ENCODE peak calls at places on chromosomes 16 and 17, in seven cellular contexts. R is spleen, H is ovary, L is IMR-90, O is right lobe of liver, Z is Peyer's patch, T is tibial nerve. W is an unnamed sample. For H3K4me1, the result is how much of the 10 kb centered on the place peaks cover.

GRCh38 chr16:12231666-12232065 is 255.1 kb downstream of the SNX29 start:
- DNase-seq in R (no peak), H (no peak), L (peak), O (no peak), Z (no peak), T (no peak), W (no peak)

GRCh38 chr17:39174907-39175694 is 9.1 kb upstream of the ARL5C start:
- DNase-seq in R (peak), H (peak), L (peak), O (no peak), Z (peak), T (peak), W (peak)

GRCh38 chr16:31064882-31065461 is 9.1 kb downstream of the ZNF668 start:
- DNase-seq in R (no peak), H (no peak), L (peak), O (no peak), Z (no peak), T (peak), W (no peak)

GRCh38 chr16:81940781-81941560 is 70.3 kb downstream of the SDR42E1 start:
- DNase-seq in R (no peak), H (no peak), L (peak), O (no peak), Z (no peak), T (no peak), W (no peak)

GRCh38 chr17:40666366-40666765 is 1.4 kb upstream of the KRT222 start:
- DNase-seq in R (no peak), H (no peak), L (no peak), O (no peak), Z (no peak), T (no peak), W (no peak)

GRCh38 chr17:2122641-2123302 is 67.9 kb downstream of the HIC1 start:
- DNase-seq in R (peak), H (peak), L (peak), O (peak), Z (no peak), T (no peak), W (peak)

GRCh38 chr17:39225974-39226683 is 384 bp upstream of the STAC2 start:
- DNase-seq in R (no peak), H (peak), L (peak), O (no peak), Z (peak), T (no peak), W (peak)

GRCh38 chr17:8144401-8145295 is 7.6 kb downstream of the PER1 start:
- DNase-seq in R (no peak), H (peak), L (no peak), O (no peak), Z (no peak), T (no peak), W (no peak)

GRCh38 chr16:29645699-29646187 is 17.3 kb upstream of the SPN start:
- DNase-seq in R (no peak), H (no peak), L (no peak), O (no peak), Z (no peak), T (no peak), W (no peak)

GRCh38 chr17:76943202-76943601 is 75.0 kb downstream of the MGAT5B start:
- DNase-seq in R (no peak), H (no peak), L (no peak), O (no peak), Z (no peak), T (no peak), W (no peak)

GRCh38 chr16:25126820-25127232 is 15.3 kb downstream of the LCMT1 start:
- DNase-seq in R (no peak), H (no peak), L (peak), O (no peak), Z (no peak), T (no peak), W (peak)

GRCh38 chr16:67357561-67357960 is 30.9 kb downstream of the LRRC36 start:
- DNase-seq in R (no peak), H (no peak), L (no peak), O (no peak), Z (no peak), T (no peak), W (no peak)

GRCh38 chr17:45371414-45372324 is 54.8 kb upstream of the MAP3K14 start:
- DNase-seq in R (peak), H (peak), L (peak), O (peak), Z (no peak), T (peak), W (peak)

GRCh38 chr16:73047536-73048291 is at the start of gene ZFHX3:
- DNase-seq in R (peak), H (peak), L (peak), O (peak), Z (peak), T (peak), W (peak)

GRCh38 chr17:72270530-72270929 is 149.7 kb downstream of the SOX9 start:
- DNase-seq in R (no peak), H (no peak), L (peak), O (no peak), Z (no peak), T (peak), W (no peak)

GRCh38 chr17:32266389-32267269 is 997 bp downstream of the RHBDL3 start:
- DNase-seq in R (peak), H (peak), L (no peak), O (no peak), Z (no peak), T (no peak), W (no peak)

GRCh38 chr17:28384281-28385036 is 13.0 kb downstream of the SARM1 start:
- DNase-seq in R (peak), H (no peak), L (no peak), O (peak), Z (peak), T (no peak), W (peak)

GRCh38 chr16:80948886-80949502 is 57.7 kb downstream of the CMC2 start:
- DNase-seq in R (peak), H (no peak), L (peak), O (no peak), Z (no peak), T (no peak), W (peak)

GRCh38 chr16:50467943-50468748 is 80.0 kb upstream of the NKD1 start:
- DNase-seq in R (no peak), H (peak), L (no peak), O (peak), Z (no peak), T (no peak), W (peak)

GRCh38 chr17:4573115-4573514 is 11.2 kb upstream of the SMTNL2 start:
- DNase-seq in R (no peak), H (no peak), L (no peak), O (no peak), Z (no peak), T (no peak), W (no peak)

GRCh38 chr17:45425125-45425983 is 7.3 kb downstream of the ARHGAP27 start:
- DNase-seq in R (peak), H (no peak), L (peak), O (peak), Z (no peak), T (no peak), W (peak)

GRCh38 chr17:7043544-7044268 is at the start of gene SLC16A11:
- DNase-seq in R (peak), H (peak), L (peak), O (peak), Z (peak), T (no peak), W (peak)

GRCh38 chr17:53058031-53058430 is 764.7 kb upstream of the KIF2B start:
- DNase-seq in R (no peak), H (no peak), L (no peak), O (no peak), Z (no peak), T (no peak), W (no peak)

GRCh38 chr17:16909472-16909871 is 62.4 kb downstream of the TNFRSF13B start:
- DNase-seq in R (peak), H (no peak), L (no peak), O (no peak), Z (no peak), T (no peak), W (no peak)

GRCh38 chr16:11067697-11068141 is 123.4 kb downstream of the CLEC16A start:
- DNase-seq in R (no peak), H (no peak), L (no peak), O (peak), Z (no peak), T (no peak), W (no peak)

GRCh38 chr17:64202683-64203430 is 60.2 kb downstream of the TEX2 start:
- DNase-seq in R (no peak), H (no peak), L (peak), O (peak), Z (no peak), T (no peak), W (no peak)

GRCh38 chr17:40309031-40309937 is at the start of gene RARA:
- DNase-seq in R (peak), H (peak), L (no peak), O (peak), Z (no peak), T (peak), W (peak)

GRCh38 chr17:9206989-9207317 is 185.6 kb downstream of the NTN1 start:
- DNase-seq in R (peak), H (no peak), L (no peak), O (peak), Z (no peak), T (no peak), W (peak)

GRCh38 chr17:56629450-56630187 is 36.1 kb downstream of the NOG start:
- DNase-seq in R (no peak), H (no peak), L (peak), O (no peak), Z (no peak), T (no peak), W (no peak)

GRCh38 chr17:82090549-82091263 is 7.3 kb downstream of the FASN start:
- DNase-seq in R (no peak), H (no peak), L (no peak), O (no peak), Z (no peak), T (no peak), W (no peak)

GRCh38 chr16:11085025-11085485 is 140.7 kb downstream of the CLEC16A start:
- DNase-seq in R (no peak), H (no peak), L (peak), O (no peak), Z (no peak), T (no peak), W (no peak)

DNA sequence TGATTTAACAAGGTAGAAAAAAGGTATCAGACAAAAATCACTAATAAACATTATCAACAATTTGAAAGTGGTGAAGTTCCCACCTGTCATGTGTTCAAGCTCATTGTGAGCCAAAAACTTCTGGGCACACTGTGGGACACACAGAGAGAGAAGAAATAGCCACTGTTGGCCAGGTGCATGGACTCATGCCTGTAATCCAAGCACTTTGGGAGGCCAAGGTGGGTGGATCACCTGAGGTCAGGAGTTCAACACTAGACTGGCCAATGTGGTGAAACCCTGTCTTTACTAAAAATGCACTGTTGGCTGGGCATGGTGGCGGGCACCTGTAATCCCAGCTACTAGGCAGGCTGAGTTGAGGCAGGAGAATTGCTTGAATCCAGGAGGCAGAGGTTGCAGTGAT is 167.4 kb downstream of the TOX3 start:
- DNase-seq in R (no peak), H (no peak), L (no peak), O (peak), Z (no peak), T (no peak), W (no peak)
- H3K4me3 ChIP-seq in R (no peak), H (no peak), L (no peak), O (no peak), Z (no peak), T (no peak), W (no peak)

DNA sequence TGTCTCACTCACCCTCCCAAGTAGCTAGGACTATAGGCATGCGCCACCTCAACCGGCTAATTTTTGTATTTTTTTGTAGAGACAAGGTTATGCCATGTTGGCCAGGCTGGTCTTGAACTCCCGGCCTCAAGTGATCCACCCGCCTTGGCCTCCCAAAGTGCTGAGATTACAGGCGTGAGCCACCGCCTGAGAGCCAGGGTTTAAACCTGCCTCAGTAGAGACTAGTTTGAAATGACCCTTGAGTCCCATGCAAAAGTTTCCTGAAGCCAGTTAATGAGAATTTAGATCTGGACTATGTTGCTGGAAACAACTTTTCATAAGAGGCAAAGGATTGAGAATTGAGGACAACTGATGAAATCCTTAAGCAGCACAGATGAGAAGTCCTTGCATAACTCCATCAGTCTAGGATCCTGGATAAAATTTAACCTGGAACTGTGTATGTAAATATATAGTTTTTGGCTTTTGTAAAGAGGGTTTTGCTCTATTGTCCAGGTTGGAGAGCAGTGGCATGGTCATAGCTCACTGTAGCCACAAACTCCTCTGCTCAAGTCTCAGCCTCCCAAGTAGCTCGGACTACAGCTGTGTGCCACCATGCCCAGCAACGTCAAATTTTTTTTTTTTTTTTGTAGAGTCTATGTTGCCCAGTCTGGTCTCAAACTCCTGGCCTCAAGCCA is 43.2 kb downstream of the CYB5B start:
- DNase-seq in R (no peak), H (no peak), L (no peak), O (no peak), Z (no peak), T (no peak), W (no peak)
- H3K4me1 ChIP-seq in R (under half), H (under half), L (under half), O (under half), Z (under half), T (under half), W (under half)

GRCh38 chr17:44355310-44355640 is 8.4 kb downstream of the FAM171A2 start:
- DNase-seq in R (no peak), H (no peak), L (no peak), O (no peak), Z (no peak), T (no peak), W (no peak)

GRCh38 chr17:44354582-44355309 is 8.9 kb downstream of the FAM171A2 start:
- DNase-seq in R (peak), H (no peak), L (no peak), O (no peak), Z (peak), T (no peak), W (peak)

GRCh38 chr17:44351961-44352921 is 7.1 kb downstream of the GRN start:
- DNase-seq in R (no peak), H (no peak), L (no peak), O (no peak), Z (no peak), T (no peak), W (no peak)

GRCh38 chr17:44352922-44353655 is 8.0 kb downstream of the GRN start:
- DNase-seq in R (no peak), H (no peak), L (no peak), O (no peak), Z (no peak), T (no peak), W (no peak)

GRCh38 chr17:44353656-44354331 is 8.7 kb downstream of the GRN start:
- DNase-seq in R (peak), H (no peak), L (no peak), O (no peak), Z (no peak), T (no peak), W (peak)
- TF ChIP-seq POLR2A in R (no peak), H (no peak), L (no peak), O (no peak), Z (no peak), T (no peak), W (no peak)

DNA sequence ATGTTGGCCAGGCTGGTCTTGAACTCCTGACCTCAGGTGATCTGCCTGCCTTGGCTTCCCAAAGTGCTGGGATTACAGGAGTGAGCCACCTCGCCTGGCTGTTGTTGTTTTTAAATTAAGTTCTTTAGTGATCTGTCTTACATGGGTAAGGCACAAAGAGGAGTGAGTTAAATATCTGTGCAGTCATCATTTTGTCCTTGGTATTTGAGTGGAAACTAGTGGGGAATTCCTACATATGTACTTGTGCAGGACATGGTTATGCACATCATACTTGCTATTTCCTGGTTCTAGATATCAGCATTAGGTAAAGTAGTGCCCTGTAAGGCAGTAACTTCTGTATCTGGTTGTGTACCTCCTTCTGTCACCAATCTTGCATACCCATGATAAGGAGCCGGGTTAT is 3.7 kb downstream of the KPNB1 start:
- DNase-seq in R (no peak), H (no peak), L (no peak), O (no peak), Z (no peak), T (no peak), W (no peak)
- H3K4me3 ChIP-seq in R (no peak), H (no peak), L (no peak), O (no peak), Z (no peak), T (no peak), W (no peak)

GRCh38 chr16:17949713-17950112 is 386.8 kb downstream of the NPIPA8 start:
- DNase-seq in R (no peak), H (no peak), L (no peak), O (no peak), Z (no peak), T (no peak), W (no peak)

GRCh38 chr16:17947165-17947564 is 389.4 kb downstream of the NPIPA8 start:
- DNase-seq in R (no peak), H (no peak), L (no peak), O (peak), Z (no peak), T (no peak), W (no peak)

GRCh38 chr16:17945080-17945601 is 391.4 kb downstream of the NPIPA8 start:
- DNase-seq in R (no peak), H (no peak), L (no peak), O (no peak), Z (no peak), T (no peak), W (no peak)

GRCh38 chr16:17944345-17944744 is 392.2 kb downstream of the NPIPA8 start:
- DNase-seq in R (no peak), H (no peak), L (no peak), O (no peak), Z (no peak), T (no peak), W (no peak)

GRCh38 chr16:17947637-17948036 is 388.9 kb downstream of the NPIPA8 start:
- DNase-seq in R (no peak), H (no peak), L (no peak), O (no peak), Z (no peak), T (no peak), W (no peak)
- H3K4me1 ChIP-seq in R (under half), H (under half), L (under half), O (under half), Z (under half), T (under half), W (under half)

GRCh38 chr16:8864480-8864879 is 4.3 kb downstream of the CARHSP1 start:
- DNase-seq in R (no peak), H (no peak), L (no peak), O (no peak), Z (no peak), T (no peak), W (no peak)

GRCh38 chr16:8861563-8862308 is 7.1 kb downstream of the CARHSP1 start:
- DNase-seq in R (no peak), H (no peak), L (no peak), O (peak), Z (no peak), T (no peak), W (no peak)

GRCh38 chr16:8863594-8864424 is 5.0 kb downstream of the CARHSP1 start:
- DNase-seq in R (no peak), H (no peak), L (no peak), O (peak), Z (no peak), T (peak), W (peak)

GRCh38 chr16:8859913-8860881 is 8.6 kb downstream of the CARHSP1 start:
- DNase-seq in R (peak), H (peak), L (peak), O (peak), Z (no peak), T (peak), W (peak)

DNA sequence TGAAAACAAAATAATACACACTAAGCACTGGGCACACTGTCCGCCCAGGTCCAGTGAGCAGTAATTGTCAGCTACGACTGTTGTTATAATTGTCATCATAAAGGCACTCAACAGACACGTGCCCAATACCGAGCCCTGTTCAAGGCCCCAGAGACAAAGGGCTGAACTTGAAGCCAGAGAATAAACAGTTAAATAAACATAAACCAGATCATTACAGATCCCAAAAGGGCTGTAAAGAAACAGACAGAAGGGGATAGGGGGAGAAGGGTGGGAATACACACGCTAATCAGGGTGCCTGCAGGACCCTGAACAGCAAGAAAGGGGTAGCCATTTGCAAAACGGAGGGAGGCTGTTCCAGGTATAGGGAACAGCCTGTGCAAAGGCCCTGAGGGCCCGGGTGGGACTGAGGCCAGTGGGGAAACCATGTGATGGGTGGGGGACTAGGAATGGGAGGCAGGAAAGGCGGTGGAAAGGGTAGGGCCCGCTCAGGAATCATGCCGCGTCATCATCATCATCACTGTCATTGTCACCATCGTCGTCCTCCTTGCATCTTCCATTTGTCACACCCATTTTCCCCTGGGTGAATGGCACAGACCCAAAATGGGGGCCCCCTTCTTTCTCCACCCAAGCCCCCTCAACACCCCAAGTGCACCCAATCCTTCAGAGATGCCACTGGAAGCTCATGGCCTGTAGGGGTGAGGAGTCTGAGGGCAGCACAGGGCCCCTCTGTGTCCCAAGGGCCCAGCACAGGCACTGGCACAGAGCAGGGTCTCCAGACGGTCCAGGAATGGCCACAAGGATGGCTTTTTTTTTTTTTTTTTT is 6.3 kb downstream of the CARHSP1 start:
- DNase-seq in R (no peak), H (no peak), L (no peak), O (no peak), Z (no peak), T (no peak), W (no peak)
- TF ChIP-seq POLR2A in R (no peak), H (no peak), L (no peak), O (no peak), Z (no peak), T (no peak), W (no peak)